ENCODE peak calls at places on chromosomes 5 and 9, in eight cellular contexts. M is tibial artery; P is activated naive CD4-positive, alpha-beta T cell; G is stimulated activated CD8-positive, alpha-beta memory T cell treated with anti-CD3 and anti-CD28 coated beads, Interleukin-12 subunit alpha, Interleukin-12 subunit beta, amount 100 ng/mL, for 1 hour; C is HuH-7; Z is NCI-H2081; F is neural crest cell; D is GM03348. N is an unnamed sample.
A peak's percentile ranks its signal among the peaks of the same experiment; 100 is the strongest.

GRCh38 chr5:27171696-27172362 is 133.4 kb upstream of the CDH9 start:
- DNase-seq in M (no peak), P (no peak), G (no peak), C (no peak), Z (no peak), F (no peak), D (no peak), N (no peak)

GRCh38 chr5:139955616-139956283 is 87.3 kb downstream of the NRG2 start:
- DNase-seq in M (no peak), P (no peak), G (no peak), C (no peak), Z (no peak), F (no peak), D (no peak), N (no peak)

GRCh38 chr5:18745988-18746615 is 1111.8 kb downstream of the TAF11L14 start:
- DNase-seq in M (no peak), P (no peak), G (no peak), C (peak; percentile 3), Z (peak; percentile 63), F (no peak), D (no peak), N (peak; percentile 29)

GRCh38 chr5:21236896-21237830 is 1249.2 kb upstream of the CDH18 start:
- DNase-seq in M (no peak), P (no peak), G (no peak), C (no peak), Z (peak; percentile 62), F (no peak), D (no peak), N (no peak)

GRCh38 chr9:14221558-14221957 is 92.4 kb downstream of the NFIB start:
- DNase-seq in M (no peak), P (no peak), G (no peak), C (no peak), Z (no peak), F (no peak), D (peak; percentile 64), N (no peak)

GRCh38 chr9:80968611-80969010 is 720.7 kb downstream of the TLE1 start:
- DNase-seq in M (no peak), P (no peak), G (no peak), C (no peak), Z (no peak), F (no peak), D (no peak), N (no peak)

GRCh38 chr5:131514316-131515275 is 120.4 kb downstream of the RAPGEF6 start:
- DNase-seq in M (no peak), P (no peak), G (no peak), C (no peak), Z (no peak), F (no peak), D (no peak), N (no peak)

GRCh38 chr9:104872959-104873850 is 54.8 kb downstream of the ABCA1 start:
- DNase-seq in M (peak; percentile 58), P (no peak), G (no peak), C (no peak), Z (no peak), F (no peak), D (peak; percentile 84), N (no peak)

GRCh38 chr5:116953251-116953934 is 378.8 kb upstream of the SEMA6A start:
- DNase-seq in M (no peak), P (no peak), G (no peak), C (no peak), Z (no peak), F (peak; percentile 12), D (no peak), N (no peak)

GRCh38 chr9:123220127-123220526 is 48.3 kb downstream of the STRBP start:
- DNase-seq in M (no peak), P (no peak), G (no peak), C (no peak), Z (no peak), F (no peak), D (no peak), N (no peak)

GRCh38 chr5:80912479-80912878 is 47.7 kb upstream of the RASGRF2 start:
- DNase-seq in M (no peak), P (no peak), G (no peak), C (no peak), Z (no peak), F (no peak), D (no peak), N (no peak)

GRCh38 chr9:98057095-98057799 is 715 bp downstream of the NANS start:
- DNase-seq in M (peak; percentile 60), P (no peak), G (no peak), C (no peak), Z (peak; percentile 9), F (no peak), D (no peak), N (no peak)

GRCh38 chr9:126170286-126170823 is 156.3 kb upstream of the MVB12B start:
- DNase-seq in M (no peak), P (no peak), G (no peak), C (no peak), Z (no peak), F (no peak), D (no peak), N (no peak)

GRCh38 chr5:112579771-112580170 is 157.9 kb upstream of the APC start:
- DNase-seq in M (no peak), P (no peak), G (no peak), C (no peak), Z (no peak), F (no peak), D (no peak), N (no peak)

GRCh38 chr9:113593682-113594281 is 130.3 kb downstream of the RGS3 start:
- DNase-seq in M (peak; percentile 95), P (no peak), G (no peak), C (peak; percentile 86), Z (peak; percentile 26), F (peak; percentile 81), D (peak; percentile 97), N (no peak)

GRCh38 chr5:127892467-127893207 is 189.4 kb downstream of the CCDC192 start:
- DNase-seq in M (no peak), P (no peak), G (no peak), C (no peak), Z (peak; percentile 4), F (no peak), D (peak; percentile 24), N (no peak)

GRCh38 chr9:124280176-124280691 is 22.5 kb downstream of the NEK6 start:
- DNase-seq in M (peak; percentile 78), P (no peak), G (no peak), C (no peak), Z (no peak), F (no peak), D (peak; percentile 76), N (no peak)

GRCh38 chr5:103364074-103364473 is 105.5 kb downstream of the MACIR start:
- DNase-seq in M (no peak), P (no peak), G (no peak), C (no peak), Z (no peak), F (no peak), D (no peak), N (no peak)

GRCh38 chr9:127224178-127224882 is 40.2 kb upstream of the GARNL3 start:
- DNase-seq in M (peak; percentile 93), P (peak; percentile 71), G (peak; percentile 67), C (peak; percentile 94), Z (peak; percentile 58), F (peak; percentile 86), D (peak; percentile 84), N (peak; percentile 49)

GRCh38 chr9:116860509-116861120 is 173.5 kb downstream of the TRIM32 start:
- DNase-seq in M (peak; percentile 63), P (no peak), G (no peak), C (peak; percentile 65), Z (peak; percentile 40), F (peak; percentile 72), D (peak; percentile 87), N (peak; percentile 34)

GRCh38 chr9:133715295-133715865 is 22.8 kb downstream of the SARDH start:
- DNase-seq in M (no peak), P (no peak), G (no peak), C (no peak), Z (no peak), F (no peak), D (no peak), N (no peak)

GRCh38 chr9:76423216-76424177 is 29.3 kb upstream of the RFK start:
- DNase-seq in M (no peak), P (no peak), G (no peak), C (peak; percentile 48), Z (no peak), F (no peak), D (no peak), N (no peak)

GRCh38 chr9:136483589-136484152 is 831 bp upstream of the SEC16A start:
- DNase-seq in M (peak; percentile 84), P (peak; percentile 94), G (peak; percentile 94), C (peak; percentile 99), Z (peak; percentile 87), F (peak; percentile 95), D (peak; percentile 100), N (peak; percentile 76)

GRCh38 chr5:79021753-79022152 is 36.6 kb upstream of the ARSB start:
- DNase-seq in M (no peak), P (no peak), G (no peak), C (no peak), Z (no peak), F (no peak), D (no peak), N (no peak)

GRCh38 chr5:16726538-16726946 is 109.7 kb upstream of the RETREG1 start:
- DNase-seq in M (no peak), P (no peak), G (no peak), C (no peak), Z (peak; percentile 89), F (no peak), D (no peak), N (no peak)

GRCh38 chr9:133071484-133072150 is 9.8 kb downstream of the CEL start:
- DNase-seq in M (no peak), P (no peak), G (no peak), C (no peak), Z (no peak), F (no peak), D (no peak), N (no peak)

GRCh38 chr9:33157960-33158359 is 9.2 kb downstream of the B4GALT1 start:
- DNase-seq in M (no peak), P (no peak), G (no peak), C (no peak), Z (no peak), F (no peak), D (no peak), N (no peak)

GRCh38 chr5:61123145-61123544 is 39.1 kb downstream of the SMIM15 start:
- DNase-seq in M (no peak), P (no peak), G (no peak), C (no peak), Z (peak; percentile 81), F (no peak), D (no peak), N (no peak)

GRCh38 chr9:94490465-94490864 is 64.4 kb upstream of the PCAT7 start:
- DNase-seq in M (no peak), P (no peak), G (no peak), C (no peak), Z (no peak), F (no peak), D (no peak), N (no peak)

GRCh38 chr5:73039082-73039481 is 81.3 kb upstream of the TMEM171 start:
- DNase-seq in M (no peak), P (no peak), G (no peak), C (no peak), Z (peak; percentile 29), F (no peak), D (no peak), N (no peak)

GRCh38 chr9:88733651-88734470 is 198.9 kb downstream of the NXNL2 start:
- DNase-seq in M (peak; percentile 69), P (no peak), G (no peak), C (no peak), Z (no peak), F (no peak), D (peak; percentile 47), N (no peak)

N was measured in NCI-H187.